ENCODE peak calls at places on chromosomes 16 and 17, in nine cellular contexts. X, Q, D, G, O, T, P, E and H are unnamed samples.

GRCh38 chr17:44900894-44901293 is 1.6 kb upstream of the EFTUD2 start:
- DNase-seq in G (peak), T (no peak), X (no peak), Q (peak), P (peak), D (peak), E (no peak), O (no peak), H (peak)

GRCh38 chr17:70110443-70110880 is 35.4 kb downstream of the KCNJ16 start:
- DNase-seq in Q (no peak), G (peak), O (no peak), T (no peak), E (no peak), D (peak), P (no peak), X (no peak), H (peak)

GRCh38 chr17:45150911-45151809 is 2.9 kb downstream of the HEXIM1 start:
- DNase-seq in D (no peak), X (no peak), E (no peak), Q (no peak), P (no peak), G (no peak), T (no peak), O (no peak), H (no peak)

GRCh38 chr17:36791961-36792475 is 145.3 kb upstream of the LHX1 start:
- DNase-seq in D (no peak), T (no peak), O (no peak), P (no peak), G (no peak), X (no peak), Q (no peak), E (peak), H (no peak)

GRCh38 chr17:81405382-81406005 is 10.2 kb downstream of the BAHCC1 start:
- DNase-seq in Q (no peak), X (no peak), D (no peak), E (no peak), O (no peak), G (no peak), T (no peak), P (peak), H (no peak)

GRCh38 chr16:30010817-30011504 is at the start of gene DOC2A:
- DNase-seq in G (no peak), Q (peak), T (no peak), E (peak), D (no peak), O (no peak), X (no peak), P (no peak), H (no peak)

GRCh38 chr17:66830451-66830850 is 4.5 kb upstream of the CACNG5 start:
- DNase-seq in O (no peak), G (no peak), X (no peak), E (no peak), T (no peak), Q (no peak), D (no peak), P (no peak), H (no peak)

GRCh38 chr16:50265716-50266336 is 525 bp upstream of the ADCY7 start:
- DNase-seq in T (no peak), P (no peak), D (no peak), O (no peak), E (no peak), G (no peak), X (no peak), Q (no peak), H (no peak)

GRCh38 chr17:78706271-78706915 is 75.7 kb downstream of the CYTH1 start:
- DNase-seq in E (no peak), Q (no peak), X (peak), T (no peak), G (no peak), P (peak), D (peak), O (no peak), H (no peak)

GRCh38 chr17:59643159-59643857 is 23.6 kb downstream of the CLTC start:
- DNase-seq in E (no peak), G (no peak), Q (no peak), O (no peak), T (no peak), P (no peak), X (no peak), D (peak), H (no peak)

GRCh38 chr16:71414038-71414437 is 27.8 kb downstream of the TLE7 start:
- DNase-seq in O (no peak), G (no peak), X (no peak), P (no peak), D (no peak), E (no peak), T (no peak), Q (no peak), H (no peak)

GRCh38 chr16:78641463-78641862 is 542.0 kb downstream of the WWOX start:
- DNase-seq in D (no peak), X (no peak), T (no peak), P (no peak), O (no peak), E (no peak), Q (no peak), G (no peak), H (no peak)

GRCh38 chr17:63740464-63741181 is 976 bp downstream of the STRADA start:
- DNase-seq in Q (no peak), X (peak), P (no peak), T (no peak), O (no peak), G (no peak), D (peak), E (peak), H (no peak)

GRCh38 chr17:16313159-16314090 is 39.8 kb downstream of the CENPV start:
- DNase-seq in G (no peak), E (no peak), X (no peak), O (no peak), D (peak), P (no peak), Q (no peak), T (no peak), H (no peak)

GRCh38 chr16:3645504-3646347 is 8.8 kb upstream of the DNASE1 start:
- DNase-seq in P (no peak), O (no peak), G (peak), T (no peak), Q (no peak), D (peak), X (no peak), E (no peak), H (peak)

GRCh38 chr17:72426948-72427760 is 306.3 kb downstream of the SOX9 start:
- DNase-seq in E (peak), G (no peak), P (no peak), Q (no peak), T (no peak), D (no peak), X (no peak), O (no peak), H (no peak)

GRCh38 chr16:48499822-48500440 is 110.0 kb downstream of the N4BP1 start:
- DNase-seq in X (no peak), Q (peak), D (peak), O (no peak), G (peak), P (peak), T (no peak), E (peak), H (peak)

GRCh38 chr17:2943971-2944370 is 119.4 kb downstream of the OR1D5 start:
- DNase-seq in T (no peak), O (no peak), P (no peak), Q (no peak), D (no peak), X (no peak), E (no peak), G (no peak), H (no peak)

GRCh38 chr17:42679001-42679491 is 2.3 kb upstream of the PLEKHH3 start:
- DNase-seq in E (no peak), X (peak), P (peak), O (no peak), Q (peak), T (peak), D (peak), G (no peak), H (no peak)

GRCh38 chr16:353404-354285 is 1.1 kb upstream of the AXIN1 start:
- DNase-seq in O (peak), T (no peak), Q (no peak), P (no peak), E (no peak), G (no peak), D (no peak), X (no peak), H (no peak)

GRCh38 chr17:72590382-72590781 is 469.6 kb downstream of the SOX9 start:
- DNase-seq in O (no peak), Q (no peak), T (no peak), P (no peak), D (peak), G (no peak), E (no peak), X (peak), H (no peak)

GRCh38 chr17:57142925-57143324 is 57.9 kb downstream of the AKAP1 start:
- DNase-seq in G (peak), P (no peak), O (no peak), E (no peak), D (no peak), T (no peak), X (no peak), Q (no peak), H (no peak)

GRCh38 chr17:70254735-70255460 is 85.6 kb downstream of the KCNJ2 start:
- DNase-seq in E (no peak), D (peak), P (no peak), G (no peak), X (no peak), O (no peak), Q (no peak), T (no peak), H (no peak)

GRCh38 chr17:80904036-80904435 is 87.6 kb upstream of the CHMP6 start:
- DNase-seq in D (no peak), E (no peak), Q (no peak), X (no peak), G (no peak), T (no peak), O (no peak), P (no peak), H (no peak)

GRCh38 chr17:62725791-62726249 is 82.3 kb downstream of the MARCHF10 start:
- DNase-seq in T (no peak), G (no peak), X (peak), O (no peak), Q (no peak), D (no peak), P (peak), E (no peak), H (no peak)

GRCh38 chr16:87392823-87393679 is 915 bp downstream of the MAP1LC3B start:
- DNase-seq in X (peak), D (peak), T (peak), Q (no peak), E (peak), P (no peak), G (no peak), O (peak), H (no peak)